ENCODE peak calls at places on chromosome X, in six cellular contexts. U is GM23338, O is HCT116, V is tibial nerve, I is psoas muscle, H is upper lobe of left lung. E is an unnamed sample. For H3K36me3 and H3K4me1, the result is how much of the 10 kb centered on the place peaks cover.

GRCh38 chrX:144738246-144738645 is 509.1 kb upstream of the SPANXN1 start:
- DNase-seq in U (no peak), O (no peak), V (no peak), I (no peak), H (no peak), E (no peak)

GRCh38 chrX:101686574-101686973 is 26.9 kb upstream of the ARMCX2 start:
- DNase-seq in U (peak), O (no peak), V (no peak), I (no peak), H (no peak), E (no peak)

GRCh38 chrX:104697264-104697663 is 131.3 kb downstream of the IL1RAPL2 start:
- DNase-seq in U (no peak), O (no peak), V (no peak), I (no peak), H (no peak), E (no peak)

GRCh38 chrX:96417695-96418094 is 266.9 kb upstream of the DIAPH2 start:
- DNase-seq in U (no peak), O (no peak), V (no peak), I (no peak), H (no peak), E (no peak)

GRCh38 chrX:40809210-40809609 is 73.9 kb upstream of the MED14 start:
- DNase-seq in U (no peak), O (no peak), V (no peak), I (no peak), H (no peak), E (no peak)

GRCh38 chrX:18291006-18291545 is 63.4 kb downstream of the SCML2 start:
- DNase-seq in U (no peak), O (no peak), V (no peak), I (no peak), H (no peak), E (no peak)

GRCh38 chrX:26783512-26784225 is 567.7 kb downstream of the MAGEB5 start:
- DNase-seq in U (peak), O (peak), V (no peak), I (no peak), H (no peak), E (peak)

GRCh38 chrX:23742174-23742692 is 843 bp downstream of the ACOT9 start:
- DNase-seq in U (peak), O (no peak), V (peak), I (peak), H (peak), E (no peak)

GRCh38 chrX:30637874-30638793 is 15.1 kb upstream of the GK start:
- DNase-seq in U (no peak), O (no peak), V (no peak), I (no peak), H (peak), E (no peak)

GRCh38 chrX:132171881-132172280 is 44.1 kb upstream of the FRMD7 start:
- DNase-seq in U (no peak), O (no peak), V (no peak), I (no peak), H (no peak), E (no peak)

GRCh38 chrX:53813663-53814440 is 127.3 kb upstream of the HUWE1 start:
- DNase-seq in U (no peak), O (no peak), V (no peak), I (no peak), H (no peak), E (no peak)

GRCh38 chrX:50838820-50839600 is 25.0 kb upstream of the SHROOM4 start:
- DNase-seq in U (no peak), O (no peak), V (no peak), I (no peak), H (no peak), E (no peak)

GRCh38 chrX:140918398-140919043 is 83.9 kb upstream of the SPANXB1 start:
- DNase-seq in U (peak), O (peak), V (no peak), I (no peak), H (no peak), E (peak)

GRCh38 chrX:38260231-38260630 is 39.6 kb upstream of the SRPX start:
- DNase-seq in U (peak), O (peak), V (no peak), I (no peak), H (no peak), E (peak)

GRCh38 chrX:123153846-123154335 is 30.2 kb upstream of the GRIA3 start:
- DNase-seq in U (no peak), O (no peak), V (no peak), I (no peak), H (no peak), E (no peak)

GRCh38 chrX:48802089-48802812 is 384 bp downstream of the HDAC6 start:
- DNase-seq in U (peak), O (peak), V (peak), I (peak), H (peak), E (peak)

GRCh38 chrX:125203737-125204578 is 115.7 kb upstream of the TEX13C start:
- DNase-seq in U (peak), O (no peak), V (no peak), I (peak), H (no peak), E (no peak)

GRCh38 chrX:119045884-119046283 is 26.9 kb upstream of the CT47C1 start:
- DNase-seq in U (no peak), O (no peak), V (no peak), I (no peak), H (no peak), E (no peak)

GRCh38 chrX:40834225-40834624 is 98.9 kb upstream of the MED14 start:
- DNase-seq in U (no peak), O (no peak), V (no peak), I (no peak), H (no peak), E (no peak)

GRCh38 chrX:3295731-3296130 is 50.7 kb downstream of the MXRA5 start:
- DNase-seq in U (peak), O (peak), V (no peak), I (no peak), H (no peak), E (peak)

GRCh38 chrX:119698835-119699234 is 5.9 kb upstream of the SEPTIN6 start:
- DNase-seq in U (peak), O (peak), V (no peak), I (no peak), H (no peak), E (no peak)

GRCh38 chrX:44314259-44314734 is 29.2 kb downstream of the EFHC2 start:
- DNase-seq in U (no peak), O (no peak), V (no peak), I (no peak), H (peak), E (no peak)

GRCh38 chrX:48045410-48046311 is 25.8 kb downstream of the ZNF630 start:
- DNase-seq in U (no peak), O (peak), V (no peak), I (peak), H (no peak), E (no peak)

GRCh38 chrX:40132751-40133150 is 35.0 kb upstream of the BCOR start:
- DNase-seq in U (no peak), O (peak), V (peak), I (peak), H (peak), E (no peak)

GRCh38 chrX:3176439-3176820 is 135.2 kb downstream of the ARSF start:
- DNase-seq in U (no peak), O (no peak), V (no peak), I (no peak), H (no peak), E (no peak)

GRCh38 chrX:8345473-8345872 is 119.2 kb upstream of the VCX3B start:
- DNase-seq in U (no peak), O (no peak), V (no peak), I (no peak), H (no peak), E (no peak)

GRCh38 chrX:115940888-115941332 is 229.6 kb upstream of the AGTR2 start:
- DNase-seq in U (peak), O (no peak), V (no peak), I (peak), H (peak), E (no peak)

GRCh38 chrX:68387786-68388185 is 45.5 kb downstream of the OPHN1 start:
- DNase-seq in U (no peak), O (no peak), V (no peak), I (no peak), H (no peak), E (no peak)

GRCh38 chrX:17888421-17888820 is 27.3 kb upstream of the RAI2 start:
- DNase-seq in U (no peak), O (no peak), V (no peak), I (no peak), H (no peak), E (no peak)

GRCh38 chrX:138917781-138918180 is 206.3 kb upstream of the FGF13 start:
- DNase-seq in U (no peak), O (no peak), V (no peak), I (no peak), H (no peak), E (no peak)

DNA sequence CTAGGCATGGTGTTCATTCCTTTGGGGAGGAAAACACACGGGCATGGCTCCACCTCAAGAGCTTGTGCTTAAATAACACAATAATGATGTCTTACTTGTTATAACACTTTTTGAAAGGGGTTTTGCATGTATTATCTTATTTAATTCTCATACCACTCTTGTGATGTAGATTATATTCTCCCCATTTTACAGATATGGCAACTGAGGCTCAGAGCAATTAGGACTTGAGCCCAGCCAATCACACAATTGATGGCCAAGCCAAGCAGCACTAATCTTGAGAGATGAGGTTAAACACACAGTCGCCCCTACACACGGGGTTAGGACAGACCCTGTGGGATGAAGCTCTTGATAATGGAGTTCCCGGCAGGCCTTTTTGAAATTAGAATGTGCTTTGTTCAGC is 45.1 kb downstream of the BCORL1 start:
- DNase-seq in U (no peak), O (no peak), V (no peak), I (no peak), H (no peak), E (no peak)
- H3K36me3 ChIP-seq in U (under half), O (under half), V (under half), I (half or more), H (under half), E (under half)

GRCh38 chrX:153482376-153483015 is 12.1 kb upstream of the HAUS7 start:
- DNase-seq in U (no peak), O (no peak), V (no peak), I (no peak), H (no peak), E (no peak)

GRCh38 chrX:153488231-153488914 is 6.4 kb upstream of the BGN start:
- DNase-seq in U (no peak), O (no peak), V (no peak), I (peak), H (no peak), E (no peak)

GRCh38 chrX:153487590-153488071 is 7.1 kb upstream of the BGN start:
- DNase-seq in U (no peak), O (no peak), V (no peak), I (no peak), H (no peak), E (no peak)

GRCh38 chrX:153486163-153486562 is 8.6 kb upstream of the BGN start:
- DNase-seq in U (no peak), O (no peak), V (no peak), I (no peak), H (no peak), E (no peak)

DNA sequence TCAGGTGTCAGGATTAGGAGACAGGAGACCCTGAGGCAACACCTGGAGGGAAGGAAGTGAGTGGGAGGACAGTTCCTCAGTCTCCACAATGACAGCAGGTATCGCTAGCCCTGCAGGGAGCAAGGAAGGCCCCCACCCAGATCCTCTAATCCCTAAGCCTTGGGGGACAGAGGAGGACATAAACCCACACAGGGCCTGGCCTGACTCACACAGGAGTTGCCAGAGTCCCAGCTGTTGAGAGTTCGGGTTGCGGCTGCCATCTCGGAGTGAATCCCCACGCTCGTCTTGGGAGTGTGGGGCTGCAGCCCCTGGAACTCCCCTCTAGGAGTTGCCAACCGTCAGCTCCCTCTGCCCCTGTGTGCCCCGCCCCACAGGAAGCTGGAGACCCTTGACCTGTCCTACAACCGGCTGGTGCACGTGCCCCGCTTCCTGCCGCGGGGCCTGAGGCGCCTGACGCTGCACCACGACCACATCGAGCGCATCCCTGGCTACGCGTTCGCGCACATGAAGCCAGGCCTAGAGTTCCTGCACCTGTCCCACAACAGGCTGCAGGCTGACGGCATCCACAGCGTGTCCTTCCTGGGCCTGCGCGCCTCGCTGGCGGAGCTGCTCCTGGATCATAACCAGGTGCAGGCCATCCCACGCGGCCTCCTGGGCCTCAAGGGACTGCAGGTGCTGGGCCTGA is 9.2 kb upstream of the BGN start:
- DNase-seq in U (no peak), O (no peak), V (no peak), I (no peak), H (no peak), E (no peak)
- H3K4me1 ChIP-seq in U (under half), O (under half), V (under half), I (under half), H (under half), E (under half)

DNA sequence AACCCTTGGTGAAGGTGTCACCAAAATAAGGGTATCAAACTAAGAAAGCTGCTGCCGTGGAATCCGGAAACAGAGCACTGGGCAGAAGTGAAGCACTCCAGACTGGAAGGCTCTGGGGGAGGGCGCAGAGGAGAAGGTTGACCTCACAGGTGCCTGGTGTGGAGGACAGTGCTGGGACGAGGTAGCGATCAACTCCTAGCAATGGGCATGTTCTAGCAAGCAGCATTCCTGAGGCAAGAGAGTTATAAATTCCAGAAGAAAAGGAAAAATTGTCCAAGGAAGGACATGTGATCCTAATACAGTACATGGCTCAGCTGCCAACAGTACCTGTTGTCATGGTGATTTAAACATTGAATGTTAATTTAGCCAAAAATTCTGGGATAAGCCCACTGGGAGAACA is 8.2 kb downstream of the ARHGAP4 start:
- DNase-seq in U (no peak), O (no peak), V (no peak), I (no peak), H (no peak), E (no peak)
- H3K36me3 ChIP-seq in U (under half), O (under half), V (under half), I (under half), H (under half), E (under half)

GRCh38 chrX:13051167-13051528 is 6.7 kb upstream of the FAM9C start:
- DNase-seq in U (no peak), O (no peak), V (no peak), I (no peak), H (no peak), E (no peak)
- H3K4me1 ChIP-seq in U (under half), O (under half), V (under half), I (under half), H (under half), E (under half)

GRCh38 chrX:130030826-130031225 is 48.4 kb downstream of the BCORL1 start:
- DNase-seq in U (peak), O (no peak), V (no peak), I (no peak), H (no peak), E (no peak)

GRCh38 chrX:130025256-130025655 is 42.8 kb downstream of the BCORL1 start:
- DNase-seq in U (peak), O (no peak), V (no peak), I (no peak), H (no peak), E (no peak)

GRCh38 chrX:130024127-130024526 is 41.7 kb downstream of the BCORL1 start:
- DNase-seq in U (peak), O (peak), V (peak), I (peak), H (peak), E (peak)

GRCh38 chrX:130032552-130032951 is 50.1 kb downstream of the BCORL1 start:
- DNase-seq in U (no peak), O (no peak), V (no peak), I (no peak), H (no peak), E (no peak)

DNA sequence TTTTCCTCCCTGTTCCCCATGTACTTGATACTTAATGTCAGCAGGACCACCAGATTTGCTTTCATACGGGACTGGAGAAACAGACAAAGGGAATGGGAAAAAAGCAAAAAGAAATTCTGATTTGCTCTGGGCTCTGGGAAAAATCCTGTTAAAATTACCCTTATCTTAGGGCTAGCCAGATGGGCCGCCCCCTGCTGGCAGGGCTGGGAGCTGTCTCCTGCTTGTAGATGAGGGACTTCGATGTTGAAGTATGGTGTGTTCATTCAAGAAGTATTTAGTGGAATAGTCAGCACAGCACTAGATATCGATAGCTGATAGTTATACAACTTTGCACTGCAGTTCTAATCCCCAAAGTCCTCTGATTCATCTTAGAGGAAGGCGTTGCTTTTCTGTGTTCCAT is 45.8 kb downstream of the BCORL1 start:
- DNase-seq in U (peak), O (peak), V (peak), I (peak), H (peak), E (no peak)
- H3K36me3 ChIP-seq in U (under half), O (under half), V (under half), I (half or more), H (under half), E (under half)

DNA sequence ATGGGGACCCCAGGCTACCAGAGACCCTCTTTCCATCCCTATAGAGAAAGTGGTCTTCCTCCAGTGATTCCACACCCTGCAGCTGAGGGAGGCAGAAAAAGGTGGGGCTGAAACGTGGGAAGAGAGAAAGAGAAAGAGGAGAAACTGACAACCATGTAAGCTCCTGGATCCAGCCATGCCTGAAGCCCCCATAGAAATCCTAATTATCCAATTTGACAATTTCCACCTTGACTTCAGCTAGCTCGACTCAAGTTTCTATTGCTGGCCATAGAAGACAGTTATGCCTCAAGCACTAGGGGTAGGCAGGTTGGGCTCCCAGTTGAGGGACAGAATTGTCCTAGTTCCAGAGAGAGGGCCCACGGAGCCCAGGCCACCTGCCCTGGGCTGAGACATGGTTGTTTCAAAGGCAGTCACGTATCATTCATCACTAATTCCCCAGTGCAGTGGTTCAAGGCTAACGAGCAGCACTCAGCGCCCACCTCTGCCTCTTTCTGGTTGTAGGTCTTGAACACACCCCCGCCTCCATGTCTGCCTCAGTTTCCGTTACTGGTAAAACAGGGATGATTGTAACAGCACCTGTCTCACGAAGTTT is 39.8 kb upstream of the ASMTL start:
- DNase-seq in U (no peak), O (no peak), V (no peak), I (no peak), H (no peak), E (no peak)
- H3K4me1 ChIP-seq in U (under half), O (under half), V (under half), I (under half), H (under half), E (under half)

GRCh38 chrX:16838202-16839066 is 31.7 kb downstream of the RBBP7 start:
- DNase-seq in U (no peak), O (no peak), V (no peak), I (peak), H (no peak), E (no peak)

GRCh38 chrX:16842684-16843083 is 27.5 kb downstream of the RBBP7 start:
- DNase-seq in U (no peak), O (no peak), V (no peak), I (no peak), H (no peak), E (no peak)

GRCh38 chrX:16839224-16839851 is 30.8 kb downstream of the RBBP7 start:
- DNase-seq in U (no peak), O (no peak), V (no peak), I (no peak), H (no peak), E (no peak)

GRCh38 chrX:16843208-16843909 is 26.8 kb downstream of the RBBP7 start:
- DNase-seq in U (no peak), O (no peak), V (no peak), I (no peak), H (no peak), E (no peak)

DNA sequence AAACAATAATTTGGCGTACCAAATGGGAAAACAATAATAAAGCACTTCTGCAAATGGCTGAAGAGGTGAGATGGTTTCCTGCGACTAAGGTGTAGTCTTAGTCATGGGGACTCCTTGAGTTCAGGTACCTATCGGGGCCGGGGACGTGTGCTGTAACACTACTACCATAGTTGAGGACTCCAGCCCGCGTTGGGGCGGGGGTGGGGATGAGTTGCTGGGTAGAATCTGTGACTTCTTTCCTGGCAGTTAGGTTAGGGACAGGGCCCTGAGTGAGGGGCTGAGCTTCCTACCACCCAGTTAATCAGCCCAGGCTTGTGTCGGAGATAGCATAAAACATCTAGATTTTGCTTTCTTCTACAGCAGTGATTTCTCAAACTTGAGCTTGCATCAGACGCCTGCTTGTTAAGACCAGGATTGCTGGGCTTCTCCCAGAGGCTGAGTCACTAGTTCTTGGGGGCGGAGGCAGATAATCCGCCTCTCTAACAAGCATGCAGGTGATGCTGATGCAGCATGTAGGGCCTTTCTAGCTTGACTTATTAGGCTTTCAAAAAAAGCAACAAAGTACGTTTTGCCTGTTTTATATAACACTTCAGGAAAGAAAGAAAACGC is 30.2 kb downstream of the RBBP7 start:
- DNase-seq in U (no peak), O (no peak), V (no peak), I (peak), H (no peak), E (no peak)
- H3K36me3 ChIP-seq in U (under half), O (under half), V (under half), I (half or more), H (under half), E (under half)

E was measured in iPS DF 6.9.